ENCODE peak calls at places on chromosomes 11 and 22, in four cellular contexts. One of them, this sample, is unnamed.

GRCh38 chr22:21719024-21719423 is 16.6 kb downstream of the YPEL1 start:
- DNase-seq in astrocyte of the spinal cord: no peak
- DNase-seq in lower lobe of right lung: no peak
- DNase-seq in brain microvascular endothelial cell: no peak
- DNase-seq in this sample: no peak

GRCh38 chr11:128653828-128654231 is 40.0 kb upstream of the FLI1 start:
- DNase-seq in astrocyte of the spinal cord: peak
- DNase-seq in lower lobe of right lung: peak
- DNase-seq in brain microvascular endothelial cell: peak
- DNase-seq in this sample: no peak

GRCh38 chr22:34702279-34702678 is 363.7 kb upstream of the ISX start:
- DNase-seq in astrocyte of the spinal cord: no peak
- DNase-seq in lower lobe of right lung: no peak
- DNase-seq in brain microvascular endothelial cell: no peak
- DNase-seq in this sample: no peak

GRCh38 chr11:124415356-124415923 is 9.2 kb downstream of the OR8B4 start:
- DNase-seq in astrocyte of the spinal cord: peak
- DNase-seq in lower lobe of right lung: no peak
- DNase-seq in brain microvascular endothelial cell: peak
- DNase-seq in this sample: peak

GRCh38 chr22:29146771-29147170 is 58.9 kb upstream of the EMID1 start:
- DNase-seq in astrocyte of the spinal cord: no peak
- DNase-seq in lower lobe of right lung: no peak
- DNase-seq in brain microvascular endothelial cell: no peak
- DNase-seq in this sample: no peak

GRCh38 chr22:44950806-44951509 is 58.8 kb downstream of the PHF21B start:
- DNase-seq in astrocyte of the spinal cord: no peak
- DNase-seq in lower lobe of right lung: no peak
- DNase-seq in brain microvascular endothelial cell: no peak
- DNase-seq in this sample: no peak

GRCh38 chr11:32884023-32884422 is 8.6 kb upstream of the QSER1 start:
- DNase-seq in astrocyte of the spinal cord: no peak
- DNase-seq in lower lobe of right lung: no peak
- DNase-seq in brain microvascular endothelial cell: no peak
- DNase-seq in this sample: no peak

GRCh38 chr11:22407899-22408298 is 69.7 kb downstream of the SLC17A6 start:
- DNase-seq in astrocyte of the spinal cord: no peak
- DNase-seq in lower lobe of right lung: no peak
- DNase-seq in brain microvascular endothelial cell: no peak
- DNase-seq in this sample: no peak

GRCh38 chr11:129699711-129700304 is 115.8 kb upstream of the TMEM45B start:
- DNase-seq in astrocyte of the spinal cord: no peak
- DNase-seq in lower lobe of right lung: no peak
- DNase-seq in brain microvascular endothelial cell: no peak
- DNase-seq in this sample: peak